ENCODE peak calls at places on chromosomes 13 and 19, in eight cellular contexts. Z, S, B, D, F, N, W and U are unnamed samples.

GRCh38 chr19:39111593-39112199 is 13.9 kb upstream of the PAK4 start:
- DNase-seq in Z (no peak), S (no peak), B (no peak), D (peak), F (no peak), N (no peak), W (no peak), U (no peak)

GRCh38 chr19:38649305-38650179 is 2.1 kb downstream of the ACTN4 start:
- DNase-seq in Z (no peak), S (peak), B (no peak), D (peak), F (no peak), N (no peak), W (no peak), U (no peak)

GRCh38 chr13:96003304-96003703 is 49.9 kb downstream of the UGGT2 start:
- DNase-seq in Z (no peak), S (peak), B (no peak), D (no peak), F (peak), N (no peak), W (no peak), U (no peak)

GRCh38 chr19:15283141-15283885 is 49.0 kb downstream of the BRD4 start:
- DNase-seq in Z (peak), S (no peak), B (peak), D (no peak), F (peak), N (peak), W (no peak), U (no peak)

GRCh38 chr19:18185538-18185937 is 7.5 kb upstream of the MPV17L2 start:
- DNase-seq in Z (no peak), S (no peak), B (no peak), D (no peak), F (no peak), N (no peak), W (no peak), U (no peak)

GRCh38 chr13:79483302-79483701 is 2.3 kb downstream of the NDFIP2 start:
- DNase-seq in Z (no peak), S (peak), B (no peak), D (no peak), F (peak), N (no peak), W (no peak), U (no peak)

GRCh38 chr19:4737955-4738580 is 14.4 kb upstream of the DPP9 start:
- DNase-seq in Z (no peak), S (no peak), B (no peak), D (no peak), F (no peak), N (no peak), W (no peak), U (no peak)

GRCh38 chr19:48940902-48941301 is 7.4 kb downstream of the DHDH start:
- DNase-seq in Z (no peak), S (no peak), B (no peak), D (no peak), F (no peak), N (no peak), W (no peak), U (no peak)

GRCh38 chr13:73303858-73304257 is 245.1 kb downstream of the KLF5 start:
- DNase-seq in Z (peak), S (peak), B (no peak), D (no peak), F (peak), N (no peak), W (no peak), U (no peak)